ENCODE peak calls at places on chromosomes 11 and 22, in six cellular contexts. E, X, U, R, A and N are unnamed samples.

GRCh38 chr11:61730222-61730994 is 22.0 kb upstream of the MYRF start:
- ATAC-seq in U (no peak), X (no peak), A (no peak), R (no peak), E (no peak), N (no peak)

GRCh38 chr11:69638941-69639681 is 1.8 kb upstream of the CCND1 start:
- ATAC-seq in A (peak), X (peak), E (peak), U (peak), R (peak), N (peak)

GRCh38 chr22:43094085-43094484 is 4.9 kb upstream of the TTLL1 start:
- ATAC-seq in A (peak), R (no peak), U (peak), E (no peak), X (no peak), N (no peak)

GRCh38 chr11:94732617-94733292 is 35.4 kb upstream of the AMOTL1 start:
- ATAC-seq in A (no peak), X (peak), U (no peak), R (peak), E (no peak), N (peak)

GRCh38 chr22:33658775-33659174 is 261.5 kb downstream of the LARGE1 start:
- ATAC-seq in X (peak), A (no peak), R (no peak), U (no peak), E (no peak), N (peak)

GRCh38 chr11:70014291-70014690 is 63.8 kb upstream of the ANO1 start:
- ATAC-seq in E (no peak), A (no peak), U (no peak), X (no peak), R (no peak), N (no peak)

GRCh38 chr11:84671325-84672019 is 955.7 kb downstream of the DLG2 start:
- ATAC-seq in R (no peak), U (no peak), E (no peak), A (no peak), X (no peak), N (no peak)

GRCh38 chr11:60314607-60315321 is 12.3 kb upstream of the MS4A6E start:
- ATAC-seq in E (no peak), R (no peak), A (no peak), X (no peak), U (no peak), N (no peak)

GRCh38 chr22:17198188-17199130 is 20.8 kb downstream of the ADA2 start:
- ATAC-seq in E (no peak), X (no peak), A (no peak), U (no peak), R (peak), N (no peak)

GRCh38 chr11:69368119-69368880 is 74.3 kb downstream of the MYEOV start:
- ATAC-seq in X (no peak), U (no peak), E (no peak), A (no peak), R (no peak), N (no peak)

GRCh38 chr11:70805971-70806370 is 407.6 kb downstream of the CTTN start:
- ATAC-seq in X (no peak), R (no peak), U (no peak), A (no peak), E (no peak), N (no peak)

GRCh38 chr11:810040-810567 is 337 bp downstream of the RPLP2 start:
- ATAC-seq in R (peak), E (no peak), A (no peak), X (peak), U (peak), N (no peak)

GRCh38 chr22:22375586-22376351 is 131.2 kb downstream of the VPREB1 start:
- ATAC-seq in R (no peak), X (no peak), E (peak), U (no peak), A (no peak), N (no peak)

GRCh38 chr11:134538793-134539192 is 126.8 kb upstream of the B3GAT1 start:
- ATAC-seq in E (no peak), U (no peak), R (no peak), A (no peak), X (no peak), N (no peak)

GRCh38 chr22:37529652-37530345 is 10.6 kb upstream of the CARD10 start:
- ATAC-seq in U (peak), R (no peak), E (no peak), X (no peak), A (no peak), N (no peak)

GRCh38 chr11:5210376-5210885 is 9.9 kb upstream of the OR51V1 start:
- ATAC-seq in E (no peak), A (no peak), R (peak), X (no peak), U (no peak), N (no peak)

GRCh38 chr11:78643676-78644056 is 69.0 kb upstream of the NARS2 start:
- ATAC-seq in R (no peak), A (no peak), U (no peak), E (no peak), X (no peak), N (no peak)

GRCh38 chr11:115590254-115590653 is 86.0 kb upstream of the CADM1 start:
- ATAC-seq in A (no peak), U (no peak), X (no peak), E (no peak), R (no peak), N (no peak)

GRCh38 chr22:46613606-46613997 is 6.6 kb upstream of the GRAMD4 start:
- ATAC-seq in E (no peak), R (no peak), U (peak), X (peak), A (peak), N (no peak)

GRCh38 chr11:108587109-108587508 is 6.5 kb downstream of the EXPH5 start:
- ATAC-seq in X (no peak), U (peak), E (no peak), R (no peak), A (no peak), N (no peak)

GRCh38 chr11:69409812-69410645 is 71.4 kb upstream of the LINC01488 start:
- ATAC-seq in R (peak), A (no peak), U (no peak), X (no peak), E (no peak), N (no peak)

GRCh38 chr11:123304828-123305530 is 109.9 kb upstream of the CLMP start:
- ATAC-seq in A (peak), E (no peak), U (peak), X (no peak), R (peak), N (no peak)

GRCh38 chr22:36853407-36854099 is 7.3 kb upstream of the NCF4 start:
- ATAC-seq in X (peak), A (no peak), R (peak), E (no peak), U (peak), N (no peak)

GRCh38 chr11:15848769-15849168 is 507.6 kb downstream of the SOX6 start:
- ATAC-seq in A (no peak), X (no peak), R (no peak), E (no peak), U (no peak), N (no peak)

GRCh38 chr11:19938051-19938856 is 222.0 kb downstream of the DBX1 start:
- ATAC-seq in X (peak), U (peak), A (peak), E (peak), R (peak), N (no peak)

GRCh38 chr22:24027991-24028390 is 16.9 kb downstream of the CABIN1 start:
- ATAC-seq in A (no peak), E (no peak), X (no peak), R (no peak), U (no peak), N (no peak)

GRCh38 chr11:71488086-71488967 is 35.3 kb downstream of the NADSYN1 start:
- ATAC-seq in U (no peak), A (no peak), X (no peak), R (peak), E (peak), N (no peak)

GRCh38 chr22:10780281-10780680 is 4747.7 kb upstream of the OR11H1 start:
- ATAC-seq in R (no peak), X (peak), U (no peak), A (peak), E (peak), N (peak)

GRCh38 chr11:27977031-27977430 is 130.9 kb downstream of the KIF18A start:
- ATAC-seq in R (no peak), X (no peak), U (no peak), E (no peak), A (no peak), N (no peak)

GRCh38 chr11:68053117-68053516 is 14.3 kb downstream of the TCIRG1 start:
- ATAC-seq in U (peak), X (peak), E (peak), A (peak), R (peak), N (no peak)

GRCh38 chr11:45900916-45901617 is 6.0 kb downstream of the FREY1 start:
- ATAC-seq in R (no peak), U (no peak), A (no peak), X (no peak), E (no peak), N (no peak)

GRCh38 chr22:36204001-36204640 is 2.5 kb upstream of the APOL4 start:
- ATAC-seq in X (no peak), R (no peak), A (peak), U (no peak), E (no peak), N (no peak)

GRCh38 chr11:8719260-8720190 is 36.9 kb downstream of the RPL27A start:
- ATAC-seq in X (peak), E (peak), R (no peak), U (no peak), A (no peak), N (peak)

GRCh38 chr22:29141078-29141688 is 64.5 kb upstream of the EMID1 start:
- ATAC-seq in X (no peak), A (no peak), R (no peak), U (no peak), E (no peak), N (no peak)

GRCh38 chr11:35725880-35726279 is 63.3 kb downstream of the TRIM44 start:
- ATAC-seq in U (no peak), A (no peak), R (no peak), X (no peak), E (no peak), N (no peak)

GRCh38 chr22:41902932-41903421 is 11.9 kb downstream of the SHISA8 start:
- ATAC-seq in E (no peak), R (no peak), U (no peak), A (no peak), X (no peak), N (no peak)

GRCh38 chr11:14424096-14424495 is 65.1 kb upstream of the RRAS2 start:
- ATAC-seq in E (no peak), A (no peak), R (no peak), X (no peak), U (no peak), N (no peak)

GRCh38 chr22:30400159-30400558 is 3.3 kb downstream of the SEC14L2 start:
- ATAC-seq in E (no peak), U (no peak), A (no peak), R (no peak), X (no peak), N (no peak)

DNA sequence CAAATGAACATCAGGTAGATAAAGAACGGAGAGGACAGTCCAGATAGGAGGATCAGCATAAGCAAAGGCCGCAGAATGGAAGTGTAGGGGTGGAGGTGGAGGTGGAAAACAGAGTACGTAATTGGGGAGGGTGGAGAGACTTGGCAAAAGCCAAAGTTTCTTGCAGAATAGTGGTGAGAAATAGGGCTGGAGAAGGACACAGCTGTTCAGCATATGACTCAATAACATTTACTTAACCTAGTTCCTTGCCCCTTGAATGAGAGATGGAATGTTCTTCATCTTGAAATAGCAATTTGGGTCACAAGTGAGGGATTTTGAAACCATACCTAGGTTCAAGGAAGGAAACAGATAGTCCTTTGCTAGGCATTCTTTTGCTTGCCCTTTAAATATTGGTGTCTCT is 235.9 kb upstream of the ARHGAP20 start:
- ATAC-seq in E (no peak), A (no peak), U (no peak), R (no peak), X (peak), N (peak)
- H3K27ac ChIP-seq in E (no peak), A (no peak), U (no peak), R (no peak), X (no peak), N (peak)

GRCh38 chr11:32641361-32641760 is 57.7 kb downstream of the EIF3M start:
- ATAC-seq in A (no peak), X (no peak), U (no peak), R (no peak), E (no peak), N (no peak)

GRCh38 chr11:32630844-32631243 is 47.2 kb downstream of the EIF3M start:
- ATAC-seq in R (no peak), U (no peak), E (no peak), X (no peak), A (no peak), N (no peak)

DNA sequence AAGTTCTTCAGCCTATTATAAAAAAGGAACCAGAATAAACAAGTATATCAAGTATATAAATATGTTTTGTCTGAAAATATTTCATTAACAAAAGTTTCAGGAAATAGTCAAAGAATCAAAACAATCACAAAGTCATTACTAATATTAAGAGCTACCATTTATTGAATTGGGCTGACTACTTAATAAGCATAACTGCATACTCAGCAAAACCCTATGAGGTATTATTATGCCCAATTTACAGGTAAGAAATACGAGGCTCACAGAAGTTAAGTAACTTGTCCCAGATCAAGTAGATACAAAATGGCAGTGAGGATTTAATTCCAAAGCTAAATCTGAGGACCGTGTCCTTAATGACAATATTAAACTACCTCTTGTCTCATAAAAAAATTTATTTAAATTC is 52.2 kb downstream of the EIF3M start:
- ATAC-seq in A (no peak), R (no peak), X (no peak), E (no peak), U (no peak), N (no peak)
- TF ChIP-seq POLR2A in A (no peak), R (no peak), X (no peak), E (no peak), U (no peak), N (no peak)

DNA sequence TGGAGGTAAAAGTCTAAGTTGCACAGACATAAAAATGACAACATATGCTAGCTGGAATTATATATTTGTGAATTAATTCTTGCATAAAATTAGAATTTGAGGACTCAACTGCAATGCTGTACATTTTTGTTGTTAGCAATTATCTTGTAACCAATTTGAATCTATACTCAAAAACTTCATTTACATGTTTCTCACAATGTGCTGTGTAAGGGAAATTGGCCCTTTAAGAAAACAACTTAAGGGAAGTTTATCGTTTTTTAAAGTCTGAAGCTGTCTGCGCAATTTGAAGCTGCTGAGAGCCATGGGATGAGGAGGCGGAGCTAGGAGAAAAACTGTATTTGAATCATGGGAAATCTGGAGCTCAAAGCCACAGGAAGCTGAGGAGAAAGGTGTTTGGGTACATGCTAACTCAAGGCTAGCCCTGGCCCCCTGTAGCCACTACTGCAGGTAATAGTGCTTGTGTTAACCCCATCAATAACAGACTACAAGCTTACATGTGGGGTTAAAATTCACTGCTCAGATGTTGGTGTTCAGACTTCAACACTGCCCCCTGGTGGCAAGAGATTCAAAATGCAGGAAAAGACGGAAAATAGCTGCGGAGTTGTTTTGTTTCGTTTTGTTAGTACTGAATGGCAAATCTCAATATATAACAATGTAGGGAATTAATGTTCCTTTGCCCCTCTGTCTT is 126.1 kb downstream of the BRD1 start:
- ATAC-seq in E (no peak), R (no peak), U (no peak), X (no peak), A (no peak), N (no peak)
- TF ChIP-seq EP300 in E (no peak), R (no peak), U (no peak), X (no peak), A (no peak), N (no peak)

GRCh38 chr11:130872102-130872501 is 44.2 kb downstream of the SNX19 start:
- ATAC-seq in R (no peak), X (no peak), E (no peak), A (no peak), U (no peak), N (no peak)
- H3K27ac ChIP-seq in R (no peak), X (no peak), E (no peak), A (no peak), U (no peak), N (peak)

GRCh38 chr11:2940930-2941821 is 12.0 kb upstream of the PHLDA2 start:
- ATAC-seq in U (peak), A (peak), X (no peak), R (no peak), E (peak), N (no peak)
- TF ChIP-seq POLR2A in U (peak), A (peak), X (no peak), R (peak), E (no peak), N (no peak)